ENCODE peak calls at places on chromosome 15, in six cellular contexts. N is breast epithelium, S is GM06990, D is fibroblast of lung, H is neural progenitor cell, Q is left ventricle myocardium inferior. X is an unnamed sample.
A peak's percentile ranks its signal among the peaks of the same experiment; 100 is the strongest.

GRCh38 chr15:80093854-80094418 is 34.5 kb downstream of the ZFAND6 start:
- DNase-seq in N (no peak), S (no peak), D (peak; percentile 61), H (peak; percentile 16), Q (peak; percentile 51), X (no peak)

GRCh38 chr15:99409097-99409473 is 156.7 kb upstream of the MEF2A start:
- DNase-seq in N (no peak), S (no peak), D (peak; percentile 49), H (peak; percentile 63), Q (peak; percentile 67), X (peak; percentile 23)

GRCh38 chr15:65476942-65477341 is 40.5 kb downstream of the DPP8 start:
- DNase-seq in N (no peak), S (no peak), D (peak; percentile 69), H (no peak), Q (no peak), X (peak; percentile 70)

GRCh38 chr15:73127302-73127936 is 75.2 kb downstream of the NEO1 start:
- DNase-seq in N (no peak), S (peak; percentile 3), D (peak; percentile 13), H (peak; percentile 65), Q (no peak), X (no peak)

GRCh38 chr15:41443275-41443674 is 26.4 kb downstream of the RTF1 start:
- DNase-seq in N (no peak), S (no peak), D (no peak), H (no peak), Q (no peak), X (no peak)

GRCh38 chr15:40150163-40150925 is 10.5 kb upstream of the BUB1B start:
- DNase-seq in N (peak; percentile 83), S (no peak), D (peak; percentile 64), H (no peak), Q (no peak), X (no peak)

GRCh38 chr15:62706361-62706760 is 336.2 kb upstream of the TPM1 start:
- DNase-seq in N (no peak), S (no peak), D (no peak), H (no peak), Q (no peak), X (no peak)

GRCh38 chr15:31955734-31956133 is 74.6 kb upstream of the CHRNA7 start:
- DNase-seq in N (no peak), S (no peak), D (no peak), H (no peak), Q (no peak), X (no peak)

GRCh38 chr15:28165791-28166190 is 66.7 kb upstream of the OCA2 start:
- DNase-seq in N (no peak), S (no peak), D (no peak), H (no peak), Q (no peak), X (no peak)

GRCh38 chr15:66786222-66786621 is 84.2 kb downstream of the SMAD6 start:
- DNase-seq in N (no peak), S (no peak), D (no peak), H (no peak), Q (no peak), X (no peak)

GRCh38 chr15:49438970-49439631 is 16.1 kb downstream of the FGF7 start:
- DNase-seq in N (no peak), S (no peak), D (peak; percentile 32), H (no peak), Q (peak; percentile 31), X (no peak)

GRCh38 chr15:35851491-35851890 is 305.5 kb upstream of the DPH6 start:
- DNase-seq in N (no peak), S (no peak), D (no peak), H (no peak), Q (no peak), X (no peak)

GRCh38 chr15:83904107-83904720 is 250.3 kb downstream of the ADAMTSL3 start:
- DNase-seq in N (no peak), S (no peak), D (peak; percentile 85), H (no peak), Q (no peak), X (no peak)

GRCh38 chr15:39486546-39487081 is 94.3 kb upstream of the THBS1 start:
- DNase-seq in N (no peak), S (no peak), D (peak; percentile 38), H (no peak), Q (no peak), X (no peak)

GRCh38 chr15:68292967-68293366 is 15.4 kb downstream of the FEM1B start:
- DNase-seq in N (no peak), S (no peak), D (no peak), H (no peak), Q (no peak), X (no peak)

GRCh38 chr15:50183112-50183794 is 1.3 kb downstream of the SLC27A2 start:
- DNase-seq in N (no peak), S (peak; percentile 27), D (no peak), H (no peak), Q (no peak), X (no peak)

GRCh38 chr15:82530606-82531379 is 9.5 kb downstream of the RPS17 start:
- DNase-seq in N (peak; percentile 69), S (peak; percentile 77), D (peak; percentile 60), H (peak; percentile 76), Q (peak; percentile 55), X (no peak)

GRCh38 chr15:68228143-68228970 is 1.2 kb downstream of the CLN6 start:
- DNase-seq in N (no peak), S (no peak), D (peak; percentile 23), H (no peak), Q (peak; percentile 7), X (no peak)

GRCh38 chr15:57923311-57923710 is 142.2 kb downstream of the ALDH1A2 start:
- DNase-seq in N (no peak), S (no peak), D (no peak), H (no peak), Q (no peak), X (no peak)

GRCh38 chr15:46956456-46956855 is 760.8 kb upstream of the SEMA6D start:
- DNase-seq in N (no peak), S (no peak), D (no peak), H (no peak), Q (peak; percentile 19), X (no peak)

GRCh38 chr15:80547264-80547663 is 143.1 kb downstream of the ARNT2 start:
- DNase-seq in N (no peak), S (no peak), D (peak; percentile 42), H (no peak), Q (no peak), X (no peak)

GRCh38 chr15:38378162-38378560 is 75.8 kb upstream of the FAM98B start:
- DNase-seq in N (no peak), S (no peak), D (peak; percentile 27), H (no peak), Q (peak; percentile 73), X (no peak)

GRCh38 chr15:94270570-94270969 is 39.2 kb downstream of the MCTP2 start:
- DNase-seq in N (no peak), S (no peak), D (no peak), H (no peak), Q (no peak), X (no peak)

GRCh38 chr15:72782993-72783562 is 480 bp downstream of the ADPGK start:
- DNase-seq in N (peak; percentile 52), S (no peak), D (no peak), H (no peak), Q (peak; percentile 55), X (no peak)

GRCh38 chr15:74655424-74655823 is 39.8 kb downstream of the CLK3 start:
- DNase-seq in N (no peak), S (peak; percentile 18), D (peak; percentile 62), H (no peak), Q (no peak), X (no peak)

GRCh38 chr15:61549727-61550126 is 320.6 kb upstream of the RORA start:
- DNase-seq in N (no peak), S (no peak), D (no peak), H (no peak), Q (no peak), X (no peak)

GRCh38 chr15:88908123-88908522 is 5.1 kb downstream of the MFGE8 start:
- DNase-seq in N (no peak), S (no peak), D (no peak), H (no peak), Q (no peak), X (no peak)
- H3K4me3 ChIP-seq in N (peak overlapping the region; percentile 98), S (no peak overlapping the region), D (no peak overlapping the region), H (no peak overlapping the region), Q (peak overlapping the region; percentile 78), X (no peak overlapping the region)

GRCh38 chr15:70906842-70907241 is 14.2 kb downstream of the LRRC49 start:
- DNase-seq in N (no peak), S (no peak), D (peak; percentile 63), H (no peak), Q (no peak), X (no peak)

GRCh38 chr15:70910958-70911357 is 18.3 kb downstream of the LRRC49 start:
- DNase-seq in N (no peak), S (no peak), D (peak; percentile 18), H (no peak), Q (no peak), X (no peak)

GRCh38 chr15:70912187-70912586 is 19.6 kb downstream of the LRRC49 start:
- DNase-seq in N (no peak), S (no peak), D (no peak), H (no peak), Q (no peak), X (no peak)

GRCh38 chr15:70902105-70902504 is 9.5 kb downstream of the LRRC49 start:
- DNase-seq in N (no peak), S (no peak), D (peak; percentile 93), H (no peak), Q (no peak), X (peak; percentile 57)

GRCh38 chr15:70907784-70908471 is 15.3 kb downstream of the LRRC49 start:
- DNase-seq in N (no peak), S (no peak), D (no peak), H (peak; percentile 14), Q (no peak), X (no peak)
- TF ChIP-seq CTCF in N (no peak), S (no peak), D (no peak), H (peak; percentile 55), Q (no peak), X (peak; percentile 26)

DNA sequence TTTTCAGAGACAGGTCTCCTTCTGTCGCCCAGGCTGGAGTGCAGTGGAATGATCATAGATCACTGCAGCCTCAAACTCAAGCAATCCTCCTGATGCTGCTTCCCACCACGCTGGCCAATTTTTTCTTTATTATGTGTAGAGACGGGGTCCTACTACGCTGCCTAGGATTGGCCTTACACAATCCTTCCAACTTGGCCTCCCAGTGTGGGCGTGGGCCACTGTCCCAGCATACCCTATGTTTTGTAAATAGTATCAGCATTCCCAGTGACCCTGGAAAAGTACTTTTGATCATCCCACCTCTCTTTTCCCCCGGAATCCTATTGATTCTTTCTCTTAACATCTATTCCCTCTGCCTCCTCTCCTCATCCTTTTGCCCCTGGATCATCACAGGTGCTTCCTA is 36.9 kb downstream of the SLC28A2 start:
- DNase-seq in N (no peak), S (no peak), D (no peak), H (no peak), Q (no peak), X (no peak)
- H3K4me3 ChIP-seq in N (no peak overlapping the region), S (no peak overlapping the region), D (no peak overlapping the region), H (no peak overlapping the region), Q (no peak overlapping the region), X (no peak overlapping the region)

DNA sequence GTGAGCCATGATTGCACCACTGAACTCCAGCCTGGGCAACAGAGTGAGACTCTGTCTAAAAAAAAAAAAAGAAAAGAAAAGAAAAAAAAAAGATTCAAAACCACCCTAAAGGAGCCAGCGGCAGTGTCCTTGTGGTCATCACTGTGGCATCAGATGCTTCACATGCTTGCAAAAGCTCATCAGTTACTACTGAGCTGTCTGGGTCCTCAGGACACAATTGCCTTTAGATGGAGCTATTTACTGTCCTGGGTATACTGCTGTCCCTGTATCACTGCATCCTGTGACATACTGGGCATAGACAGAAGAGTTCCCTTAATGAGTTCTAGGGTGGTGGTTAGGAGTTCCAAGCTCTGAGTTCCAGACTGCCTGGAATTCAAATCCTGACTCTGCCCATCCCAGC is 85.8 kb downstream of the LINGO1 start:
- DNase-seq in N (no peak), S (no peak), D (no peak), H (no peak), Q (no peak), X (no peak)
- TF ChIP-seq CTCF in N (no peak), S (no peak), D (no peak), H (no peak), Q (no peak), X (no peak)

X was measured in AG09309.